ENCODE peak calls at places on chromosomes 7 and 10, in seven cellular contexts. One of them, this sample, is unnamed.

GRCh38 chr10:122740640-122741039 is 41.0 kb upstream of the C10orf120 start:
- DNase-seq in endothelial cell: no peak
- DNase-seq in GM04503: no peak
- DNase-seq in kidney epithelial cell: no peak
- DNase-seq in RWPE2: no peak
- DNase-seq in NCI-H748 treated with DMSO at 0.1 percent for 48 hours: no peak
- DNase-seq in C1 segment of cervical spinal cord: no peak
- DNase-seq in this sample: no peak

GRCh38 chr10:112585960-112586359 is 138.9 kb downstream of the VTI1A start:
- DNase-seq in endothelial cell: no peak
- DNase-seq in GM04503: peak
- DNase-seq in kidney epithelial cell: no peak
- DNase-seq in RWPE2: no peak
- DNase-seq in NCI-H748 treated with DMSO at 0.1 percent for 48 hours: no peak
- DNase-seq in C1 segment of cervical spinal cord: no peak
- DNase-seq in this sample: no peak

GRCh38 chr10:95601116-95601719 is 40.0 kb upstream of the SORBS1 start:
- DNase-seq in endothelial cell: peak
- DNase-seq in GM04503: peak
- DNase-seq in kidney epithelial cell: peak
- DNase-seq in RWPE2: no peak
- DNase-seq in NCI-H748 treated with DMSO at 0.1 percent for 48 hours: peak
- DNase-seq in C1 segment of cervical spinal cord: peak
- DNase-seq in this sample: peak

GRCh38 chr7:128705891-128706333 is 33.2 kb upstream of the CALU start:
- DNase-seq in endothelial cell: no peak
- DNase-seq in GM04503: peak
- DNase-seq in kidney epithelial cell: no peak
- DNase-seq in RWPE2: no peak
- DNase-seq in NCI-H748 treated with DMSO at 0.1 percent for 48 hours: peak
- DNase-seq in C1 segment of cervical spinal cord: no peak
- DNase-seq in this sample: no peak

GRCh38 chr7:40595129-40595528 is 460.3 kb downstream of the SUGCT start:
- DNase-seq in endothelial cell: no peak
- DNase-seq in GM04503: no peak
- DNase-seq in kidney epithelial cell: no peak
- DNase-seq in RWPE2: no peak
- DNase-seq in NCI-H748 treated with DMSO at 0.1 percent for 48 hours: no peak
- DNase-seq in C1 segment of cervical spinal cord: no peak
- DNase-seq in this sample: no peak

GRCh38 chr10:79072994-79073654 is 4.4 kb downstream of the ZMIZ1 start:
- DNase-seq in endothelial cell: no peak
- DNase-seq in GM04503: no peak
- DNase-seq in kidney epithelial cell: no peak
- DNase-seq in RWPE2: no peak
- DNase-seq in NCI-H748 treated with DMSO at 0.1 percent for 48 hours: no peak
- DNase-seq in C1 segment of cervical spinal cord: no peak
- DNase-seq in this sample: no peak

GRCh38 chr7:44889096-44889775 is 3.9 kb upstream of the PURB start:
- DNase-seq in endothelial cell: no peak
- DNase-seq in GM04503: no peak
- DNase-seq in kidney epithelial cell: no peak
- DNase-seq in RWPE2: no peak
- DNase-seq in NCI-H748 treated with DMSO at 0.1 percent for 48 hours: no peak
- DNase-seq in C1 segment of cervical spinal cord: no peak
- DNase-seq in this sample: no peak

GRCh38 chr10:17432738-17433137 is 21.7 kb downstream of the ST8SIA6 start:
- DNase-seq in endothelial cell: no peak
- DNase-seq in GM04503: no peak
- DNase-seq in kidney epithelial cell: no peak
- DNase-seq in RWPE2: no peak
- DNase-seq in NCI-H748 treated with DMSO at 0.1 percent for 48 hours: no peak
- DNase-seq in C1 segment of cervical spinal cord: no peak
- DNase-seq in this sample: no peak

GRCh38 chr7:150784954-150785353 is 15.2 kb downstream of the TMEM176B start:
- DNase-seq in endothelial cell: no peak
- DNase-seq in GM04503: no peak
- DNase-seq in kidney epithelial cell: no peak
- DNase-seq in RWPE2: no peak
- DNase-seq in NCI-H748 treated with DMSO at 0.1 percent for 48 hours: no peak
- DNase-seq in C1 segment of cervical spinal cord: no peak
- DNase-seq in this sample: no peak

GRCh38 chr10:119341236-119342016 is 134.1 kb downstream of the GRK5 start:
- DNase-seq in endothelial cell: no peak
- DNase-seq in GM04503: no peak
- DNase-seq in kidney epithelial cell: peak
- DNase-seq in RWPE2: no peak
- DNase-seq in NCI-H748 treated with DMSO at 0.1 percent for 48 hours: no peak
- DNase-seq in C1 segment of cervical spinal cord: no peak
- DNase-seq in this sample: no peak

GRCh38 chr10:97849101-97849490 is 547 bp upstream of the GOLGA7B start:
- DNase-seq in endothelial cell: no peak
- DNase-seq in GM04503: no peak
- DNase-seq in kidney epithelial cell: no peak
- DNase-seq in RWPE2: no peak
- DNase-seq in NCI-H748 treated with DMSO at 0.1 percent for 48 hours: peak
- DNase-seq in C1 segment of cervical spinal cord: no peak
- DNase-seq in this sample: peak

GRCh38 chr10:86758231-86759072 is 2.0 kb downstream of the BMPR1A start:
- DNase-seq in endothelial cell: no peak
- DNase-seq in GM04503: no peak
- DNase-seq in kidney epithelial cell: no peak
- DNase-seq in RWPE2: no peak
- DNase-seq in NCI-H748 treated with DMSO at 0.1 percent for 48 hours: no peak
- DNase-seq in C1 segment of cervical spinal cord: no peak
- DNase-seq in this sample: no peak

GRCh38 chr7:45975847-45976484 is 54.9 kb upstream of the IGFBP3 start:
- DNase-seq in endothelial cell: no peak
- DNase-seq in GM04503: no peak
- DNase-seq in kidney epithelial cell: no peak
- DNase-seq in RWPE2: no peak
- DNase-seq in NCI-H748 treated with DMSO at 0.1 percent for 48 hours: no peak
- DNase-seq in C1 segment of cervical spinal cord: no peak
- DNase-seq in this sample: no peak

GRCh38 chr10:104450954-104451353 is 97.3 kb downstream of the CFAP58 start:
- DNase-seq in endothelial cell: no peak
- DNase-seq in GM04503: peak
- DNase-seq in kidney epithelial cell: no peak
- DNase-seq in RWPE2: no peak
- DNase-seq in NCI-H748 treated with DMSO at 0.1 percent for 48 hours: no peak
- DNase-seq in C1 segment of cervical spinal cord: no peak
- DNase-seq in this sample: no peak

GRCh38 chr10:132337019-132337418 is 5.0 kb downstream of the LRRC27 start:
- DNase-seq in endothelial cell: no peak
- DNase-seq in GM04503: no peak
- DNase-seq in kidney epithelial cell: no peak
- DNase-seq in RWPE2: no peak
- DNase-seq in NCI-H748 treated with DMSO at 0.1 percent for 48 hours: no peak
- DNase-seq in C1 segment of cervical spinal cord: no peak
- DNase-seq in this sample: no peak

GRCh38 chr10:92240289-92241157 is 50.4 kb downstream of the CPEB3 start:
- DNase-seq in endothelial cell: peak
- DNase-seq in GM04503: no peak
- DNase-seq in kidney epithelial cell: no peak
- DNase-seq in RWPE2: no peak
- DNase-seq in NCI-H748 treated with DMSO at 0.1 percent for 48 hours: peak
- DNase-seq in C1 segment of cervical spinal cord: peak
- DNase-seq in this sample: peak

GRCh38 chr7:44959956-44960640 is 18.7 kb downstream of the MYO1G start:
- DNase-seq in endothelial cell: no peak
- DNase-seq in GM04503: no peak
- DNase-seq in kidney epithelial cell: no peak
- DNase-seq in RWPE2: peak
- DNase-seq in NCI-H748 treated with DMSO at 0.1 percent for 48 hours: no peak
- DNase-seq in C1 segment of cervical spinal cord: no peak
- DNase-seq in this sample: no peak

GRCh38 chr7:128891110-128891941 is 19.2 kb downstream of the KCP start:
- DNase-seq in endothelial cell: no peak
- DNase-seq in GM04503: no peak
- DNase-seq in kidney epithelial cell: no peak
- DNase-seq in RWPE2: peak
- DNase-seq in NCI-H748 treated with DMSO at 0.1 percent for 48 hours: no peak
- DNase-seq in C1 segment of cervical spinal cord: no peak
- DNase-seq in this sample: no peak

GRCh38 chr10:97127960-97128850 is 57.6 kb downstream of the SLIT1 start:
- DNase-seq in endothelial cell: no peak
- DNase-seq in GM04503: no peak
- DNase-seq in kidney epithelial cell: no peak
- DNase-seq in RWPE2: no peak
- DNase-seq in NCI-H748 treated with DMSO at 0.1 percent for 48 hours: no peak
- DNase-seq in C1 segment of cervical spinal cord: no peak
- DNase-seq in this sample: peak

GRCh38 chr7:30179016-30179436 is 44.2 kb downstream of the MTURN start:
- DNase-seq in endothelial cell: no peak
- DNase-seq in GM04503: no peak
- DNase-seq in kidney epithelial cell: no peak
- DNase-seq in RWPE2: no peak
- DNase-seq in NCI-H748 treated with DMSO at 0.1 percent for 48 hours: no peak
- DNase-seq in C1 segment of cervical spinal cord: no peak
- DNase-seq in this sample: no peak

GRCh38 chr7:87370660-87371180 is 25.3 kb downstream of the CROT start:
- DNase-seq in endothelial cell: no peak
- DNase-seq in GM04503: no peak
- DNase-seq in kidney epithelial cell: no peak
- DNase-seq in RWPE2: no peak
- DNase-seq in NCI-H748 treated with DMSO at 0.1 percent for 48 hours: no peak
- DNase-seq in C1 segment of cervical spinal cord: no peak
- DNase-seq in this sample: no peak

GRCh38 chr10:114347791-114348190 is 56.5 kb downstream of the AFAP1L2 start:
- DNase-seq in endothelial cell: no peak
- DNase-seq in GM04503: no peak
- DNase-seq in kidney epithelial cell: no peak
- DNase-seq in RWPE2: no peak
- DNase-seq in NCI-H748 treated with DMSO at 0.1 percent for 48 hours: no peak
- DNase-seq in C1 segment of cervical spinal cord: no peak
- DNase-seq in this sample: no peak

GRCh38 chr10:25405871-25406270 is 231.1 kb downstream of the GPR158 start:
- DNase-seq in endothelial cell: no peak
- DNase-seq in GM04503: no peak
- DNase-seq in kidney epithelial cell: no peak
- DNase-seq in RWPE2: no peak
- DNase-seq in NCI-H748 treated with DMSO at 0.1 percent for 48 hours: no peak
- DNase-seq in C1 segment of cervical spinal cord: no peak
- DNase-seq in this sample: no peak

GRCh38 chr7:139853576-139854511 is 24.8 kb downstream of the TBXAS1 start:
- DNase-seq in endothelial cell: no peak
- DNase-seq in GM04503: peak
- DNase-seq in kidney epithelial cell: no peak
- DNase-seq in RWPE2: no peak
- DNase-seq in NCI-H748 treated with DMSO at 0.1 percent for 48 hours: no peak
- DNase-seq in C1 segment of cervical spinal cord: no peak
- DNase-seq in this sample: no peak

GRCh38 chr7:130272456-130273080 is 5.9 kb downstream of the CPA2 start:
- DNase-seq in endothelial cell: peak
- DNase-seq in GM04503: no peak
- DNase-seq in kidney epithelial cell: no peak
- DNase-seq in RWPE2: no peak
- DNase-seq in NCI-H748 treated with DMSO at 0.1 percent for 48 hours: peak
- DNase-seq in C1 segment of cervical spinal cord: no peak
- DNase-seq in this sample: no peak